ENCODE peak calls at places on chromosomes 3 and 15, in seven cellular contexts. Q is CD8-positive, alpha-beta T cell; O is CD4-positive, alpha-beta memory T cell; J is naive thymus-derived CD4-positive, alpha-beta T cell; H is PC-9; C is psoas muscle; B is GM23338. M is an unnamed sample. For H3K27me3, the result is how much of the 10 kb centered on the place peaks cover.

GRCh38 chr3:34646911-34647465 is 848.6 kb downstream of the PDCD6IP start:
- DNase-seq in Q (no peak), O (no peak), J (no peak), H (no peak), C (no peak), B (no peak), M (no peak)

GRCh38 chr3:104960579-104960978 is 406.1 kb upstream of the ALCAM start:
- DNase-seq in Q (no peak), O (no peak), J (no peak), H (no peak), C (no peak), B (no peak), M (no peak)

GRCh38 chr3:15097889-15098288 is 1.1 kb downstream of the RBSN start:
- DNase-seq in Q (peak), O (peak), J (peak), H (no peak), C (no peak), B (no peak), M (no peak)

GRCh38 chr3:160200328-160200727 is 24.9 kb upstream of the C3orf80 start:
- DNase-seq in Q (no peak), O (no peak), J (no peak), H (no peak), C (no peak), B (no peak), M (no peak)

GRCh38 chr3:152183473-152183872 is 85.3 kb upstream of the MBNL1 start:
- DNase-seq in Q (peak), O (peak), J (peak), H (no peak), C (peak), B (peak), M (no peak)

GRCh38 chr15:90664650-90665287 is 52.4 kb upstream of the BLM start:
- DNase-seq in Q (no peak), O (no peak), J (no peak), H (peak), C (peak), B (peak), M (peak)

GRCh38 chr3:4814302-4814903 is 164.8 kb upstream of the BHLHE40 start:
- DNase-seq in Q (no peak), O (no peak), J (no peak), H (peak), C (peak), B (no peak), M (no peak)

GRCh38 chr3:140443073-140443472 is 234.8 kb upstream of the TRIM42 start:
- DNase-seq in Q (no peak), O (no peak), J (no peak), H (no peak), C (no peak), B (no peak), M (no peak)

GRCh38 chr15:44670087-44670945 is 6.9 kb upstream of the SPG11 start:
- DNase-seq in Q (no peak), O (no peak), J (no peak), H (peak), C (no peak), B (no peak), M (no peak)

GRCh38 chr15:92724144-92724543 is 68.6 kb upstream of the FAM174B start:
- DNase-seq in Q (peak), O (peak), J (peak), H (no peak), C (no peak), B (no peak), M (no peak)

GRCh38 chr15:78767331-78767951 is 43.8 kb downstream of the ADAMTS7 start:
- DNase-seq in Q (no peak), O (no peak), J (no peak), H (no peak), C (peak), B (no peak), M (peak)

GRCh38 chr15:55457401-55458022 is 49.2 kb downstream of the PIERCE2 start:
- DNase-seq in Q (no peak), O (no peak), J (no peak), H (peak), C (no peak), B (no peak), M (no peak)

GRCh38 chr15:71115567-71116351 is 488 bp downstream of the THSD4 start:
- DNase-seq in Q (no peak), O (no peak), J (no peak), H (peak), C (peak), B (peak), M (peak)

GRCh38 chr3:156525808-156526207 is 29.1 kb downstream of the SSR3 start:
- DNase-seq in Q (no peak), O (no peak), J (no peak), H (no peak), C (no peak), B (no peak), M (no peak)

GRCh38 chr15:52115598-52116427 is 3.2 kb upstream of the BCL2L10 start:
- DNase-seq in Q (no peak), O (no peak), J (no peak), H (no peak), C (no peak), B (no peak), M (no peak)

GRCh38 chr3:183817639-183818038 is 7.7 kb downstream of the MAP6D1 start:
- DNase-seq in Q (no peak), O (no peak), J (no peak), H (no peak), C (no peak), B (no peak), M (no peak)

GRCh38 chr15:70584441-70584837 is 178.9 kb downstream of the UACA start:
- DNase-seq in Q (no peak), O (no peak), J (no peak), H (no peak), C (no peak), B (no peak), M (no peak)

GRCh38 chr3:156480949-156481348 is 74.0 kb downstream of the SSR3 start:
- DNase-seq in Q (no peak), O (no peak), J (no peak), H (no peak), C (no peak), B (no peak), M (no peak)

GRCh38 chr15:64157599-64158125 is 5.2 kb downstream of the PPIB start:
- DNase-seq in Q (no peak), O (no peak), J (no peak), H (no peak), C (no peak), B (no peak), M (no peak)

GRCh38 chr15:68552773-68553172 is 26.0 kb upstream of the CORO2B start:
- DNase-seq in Q (no peak), O (no peak), J (no peak), H (peak), C (no peak), B (no peak), M (no peak)

GRCh38 chr3:135929670-135930069 is 35.9 kb upstream of the PPP2R3A start:
- DNase-seq in Q (no peak), O (no peak), J (no peak), H (peak), C (peak), B (no peak), M (peak)

GRCh38 chr3:122975924-122976293 is 51.7 kb downstream of the SEMA5B start:
- DNase-seq in Q (no peak), O (no peak), J (no peak), H (no peak), C (no peak), B (no peak), M (no peak)

DNA sequence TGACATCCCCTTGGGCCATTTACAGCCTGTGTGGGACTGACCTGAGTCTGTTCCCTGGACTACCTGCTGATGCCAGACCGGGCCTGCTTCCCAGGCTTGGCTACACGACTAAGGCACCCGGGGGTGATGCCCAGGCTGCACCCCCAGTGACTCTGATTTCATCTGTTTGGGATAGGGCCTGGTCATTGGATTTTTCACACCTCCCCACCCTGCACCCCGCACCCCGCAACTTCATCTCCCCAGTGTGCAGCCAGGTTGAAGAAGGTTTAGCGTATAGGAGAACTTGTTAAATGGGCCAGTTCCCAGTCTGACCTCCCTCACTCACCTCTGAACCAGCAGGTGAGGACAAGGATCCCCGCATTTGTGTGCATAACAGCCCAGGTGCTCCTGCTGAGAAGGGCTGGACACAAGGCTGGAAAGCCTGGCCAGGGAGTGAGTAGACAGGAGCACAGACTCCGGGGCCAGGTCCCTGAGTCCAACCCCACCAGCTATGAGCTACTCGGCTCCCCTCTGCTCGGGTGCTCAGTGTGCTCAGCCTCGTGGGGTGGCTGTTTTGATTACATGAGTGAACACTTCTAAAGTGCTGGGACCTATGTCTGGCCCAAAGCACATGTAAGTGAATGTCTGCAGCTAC is 18.5 kb downstream of the SLC6A20 start:
- DNase-seq in Q (no peak), O (no peak), J (no peak), H (no peak), C (no peak), B (no peak), M (no peak)
- H3K27me3 ChIP-seq in Q (under half), O (under half), J (under half), H (under half), C (under half), B (under half), M (under half)

DNA sequence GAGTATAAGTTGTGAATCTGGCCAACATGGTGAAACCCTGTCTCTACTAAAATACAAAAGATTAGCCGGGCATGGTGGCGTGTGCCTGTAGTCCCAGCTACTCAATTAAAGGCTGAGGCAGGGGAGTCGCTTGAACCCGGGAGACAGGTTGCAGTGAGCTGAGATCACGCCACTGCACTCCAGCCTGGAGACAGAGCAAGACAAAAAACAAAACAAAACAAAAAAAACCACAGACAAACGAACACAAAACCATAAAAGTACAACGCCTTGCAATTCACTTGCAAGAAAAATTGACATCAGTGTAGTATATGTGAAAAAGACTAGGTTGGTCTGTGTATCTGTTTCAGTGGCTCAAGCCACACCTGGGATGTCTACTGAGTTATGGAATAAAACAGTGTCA is 29.9 kb upstream of the CCDC80 start:
- DNase-seq in Q (no peak), O (no peak), J (no peak), H (no peak), C (no peak), B (no peak), M (no peak)
- H3K27me3 ChIP-seq in Q (under half), O (under half), J (under half), H (under half), C (under half), B (under half), M (under half)

DNA sequence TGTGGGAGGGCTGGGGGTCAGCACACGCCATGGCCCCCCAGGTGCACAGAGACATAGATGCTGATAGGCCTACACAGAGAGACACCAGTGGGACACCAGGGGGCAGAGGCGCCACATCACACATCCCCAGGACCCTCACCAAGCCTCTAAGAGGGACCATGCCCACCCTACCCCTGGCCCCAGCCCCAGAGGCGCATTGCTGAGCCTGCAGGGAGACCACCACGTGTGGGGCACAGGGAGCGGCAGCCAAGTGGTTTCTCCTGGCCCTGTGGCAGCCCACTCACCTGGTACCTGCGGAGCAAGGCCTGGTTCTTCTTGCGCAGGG is 1.2 kb downstream of the CCDC9B start:
- DNase-seq in Q (no peak), O (no peak), J (no peak), H (no peak), C (no peak), B (peak), M (peak)
- H3K27me3 ChIP-seq in Q (under half), O (under half), J (under half), H (under half), C (under half), B (under half), M (under half)

GRCh38 chr3:51950899-51951298 is 4.3 kb upstream of the GPR62 start:
- DNase-seq in Q (no peak), O (no peak), J (no peak), H (no peak), C (no peak), B (no peak), M (no peak)
- H3K27me3 ChIP-seq in Q (under half), O (under half), J (under half), H (under half), C (under half), B (under half), M (under half)

GRCh38 chr3:73141531-73141930 is 80.1 kb downstream of the EBLN2 start:
- DNase-seq in Q (no peak), O (no peak), J (no peak), H (no peak), C (peak), B (no peak), M (no peak)
- H3K27me3 ChIP-seq in Q (under half), O (under half), J (under half), H (half or more), C (under half), B (under half), M (under half)

DNA sequence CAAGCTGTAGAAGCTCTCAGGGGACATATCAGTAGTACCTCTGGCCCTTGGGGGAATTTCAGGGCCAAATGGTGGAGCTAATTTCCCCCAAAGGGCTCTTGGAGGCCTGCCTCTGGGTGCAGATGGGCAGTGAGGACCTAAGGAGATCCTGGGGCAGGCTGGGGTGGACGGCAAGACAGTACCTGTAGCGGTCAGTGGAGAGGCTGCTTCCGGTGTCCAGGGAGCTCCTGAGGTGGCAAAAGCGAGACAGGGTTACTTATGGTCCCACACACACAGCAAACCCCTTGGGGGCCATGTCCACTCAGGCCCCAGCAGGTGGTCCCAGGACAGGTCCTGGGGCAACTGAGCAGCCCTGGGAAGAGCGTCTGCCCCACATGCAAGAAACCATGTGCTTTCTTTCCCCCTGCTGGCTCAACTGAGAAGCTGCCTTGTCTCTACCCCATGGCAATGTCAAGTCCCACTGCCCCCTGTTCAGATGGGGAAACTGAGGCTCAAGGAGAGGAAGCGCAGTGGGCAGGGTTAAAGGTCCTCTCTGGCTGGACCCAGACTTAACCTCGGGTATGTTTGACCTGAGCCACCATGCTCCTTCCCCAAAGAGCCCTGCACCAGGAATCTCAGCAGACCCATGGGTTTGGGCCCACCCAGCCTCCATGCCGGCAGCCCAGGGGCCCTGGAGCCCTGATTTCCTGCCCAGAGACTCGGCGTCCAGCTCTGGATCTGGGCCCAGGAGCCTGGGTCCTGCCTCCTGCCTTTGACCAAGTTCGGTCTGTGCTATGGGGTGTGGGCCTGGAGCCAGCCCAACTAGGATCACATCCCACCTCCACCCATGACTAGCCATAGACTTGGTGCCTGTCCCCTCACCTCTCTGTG is 25.7 kb downstream of the IQSEC1 start:
- DNase-seq in Q (no peak), O (no peak), J (no peak), H (no peak), C (no peak), B (no peak), M (no peak)
- H3K27me3 ChIP-seq in Q (under half), O (under half), J (under half), H (under half), C (under half), B (under half), M (under half)

GRCh38 chr3:45225465-45226205 is 452 bp downstream of the TMEM158 start:
- DNase-seq in Q (peak), O (peak), J (no peak), H (no peak), C (peak), B (peak), M (no peak)
- H3K27me3 ChIP-seq in Q (under half), O (under half), J (under half), H (under half), C (under half), B (under half), M (half or more)

GRCh38 chr3:138939563-138940241 is 7.2 kb downstream of the FOXL2 start:
- DNase-seq in Q (no peak), O (no peak), J (no peak), H (no peak), C (no peak), B (peak), M (no peak)
- H3K27me3 ChIP-seq in Q (half or more), O (half or more), J (under half), H (under half), C (under half), B (half or more), M (half or more)

M was measured in transverse colon.